ENCODE peak calls at places on chromosomes 12 and 14, in six cellular contexts. H is NCI-H748 treated with DMSO at 0.1 percent for 48 hours, U is AG09319, R is fibroblast of mammary gland, A is Panc1, Z is HT1080. N is an unnamed sample.

GRCh38 chr14:68937790-68938514 is 41.1 kb downstream of the ACTN1 start:
- DNase-seq in H (no peak), U (no peak), R (peak), A (no peak), Z (no peak), N (no peak)

GRCh38 chr14:22320353-22320733 is 268.7 kb downstream of the DAD1 start:
- DNase-seq in H (no peak), U (no peak), R (no peak), A (no peak), Z (no peak), N (no peak)

GRCh38 chr14:71591929-71592328 is 340.3 kb upstream of the RGS6 start:
- DNase-seq in H (no peak), U (no peak), R (peak), A (peak), Z (peak), N (no peak)

GRCh38 chr12:47735649-47736048 is 10.4 kb upstream of the ENDOU start:
- DNase-seq in H (no peak), U (no peak), R (peak), A (no peak), Z (peak), N (no peak)

GRCh38 chr14:98244162-98244948 is 1027.6 kb downstream of the BCL11B start:
- DNase-seq in H (no peak), U (no peak), R (no peak), A (no peak), Z (no peak), N (no peak)

GRCh38 chr14:29442720-29443119 is 484.9 kb downstream of the PRKD1 start:
- DNase-seq in H (no peak), U (no peak), R (peak), A (no peak), Z (peak), N (no peak)

GRCh38 chr12:4056910-4057845 is 184.0 kb upstream of the PARP11 start:
- DNase-seq in H (no peak), U (no peak), R (no peak), A (no peak), Z (no peak), N (no peak)

GRCh38 chr14:61609143-61609851 is 86.0 kb upstream of the HIF1A start:
- DNase-seq in H (peak), U (no peak), R (peak), A (no peak), Z (peak), N (no peak)

GRCh38 chr14:32513571-32514009 is 184.5 kb downstream of the AKAP6 start:
- DNase-seq in H (no peak), U (no peak), R (peak), A (no peak), Z (no peak), N (no peak)

GRCh38 chr12:47963340-47964040 is at the start of gene TMEM106C:
- DNase-seq in H (peak), U (peak), R (peak), A (peak), Z (peak), N (peak)

GRCh38 chr14:70315942-70316341 is 43.5 kb downstream of the COX16 start:
- DNase-seq in H (no peak), U (no peak), R (no peak), A (no peak), Z (no peak), N (no peak)

GRCh38 chr12:121532503-121533390 is 48.1 kb downstream of the KDM2B start:
- DNase-seq in H (no peak), U (peak), R (peak), A (no peak), Z (no peak), N (no peak)

GRCh38 chr12:24109381-24110039 is 160.0 kb upstream of the SOX5 start:
- DNase-seq in H (peak), U (no peak), R (peak), A (no peak), Z (no peak), N (no peak)

GRCh38 chr14:61766136-61766535 is 3.9 kb downstream of the SNAPC1 start:
- DNase-seq in H (no peak), U (no peak), R (no peak), A (no peak), Z (no peak), N (no peak)

GRCh38 chr12:95803817-95804216 is 13.3 kb upstream of the NTN4 start:
- DNase-seq in H (no peak), U (no peak), R (no peak), A (no peak), Z (no peak), N (no peak)

GRCh38 chr14:52860910-52861309 is 69.5 kb upstream of the GNPNAT1 start:
- DNase-seq in H (no peak), U (no peak), R (no peak), A (no peak), Z (no peak), N (no peak)

GRCh38 chr12:57128519-57129247 is 400 bp downstream of the LRP1 start:
- DNase-seq in H (no peak), U (no peak), R (no peak), A (no peak), Z (no peak), N (peak)

N was measured in Peyer's patch.